ENCODE peak calls at places on chromosome 10, in seven cellular contexts. One of them, this sample, is unnamed. For H3K27me3, the result is how much of the 10 kb centered on the place peaks cover.

GRCh38 chr10:132257271-132257670 is 50.5 kb downstream of the STK32C start:
- DNase-seq in HCT116: no peak
- DNase-seq in astrocyte: peak
- DNase-seq in lower lobe of right lung: no peak
- DNase-seq in fibroblast of lung: peak
- DNase-seq in kidney epithelial cell: no peak
- DNase-seq in BE2C: no peak
- DNase-seq in this sample: peak

GRCh38 chr10:43772191-43772590 is 123.5 kb upstream of the ZNF32 start:
- DNase-seq in astrocyte: peak
- DNase-seq in HCT116: no peak
- DNase-seq in lower lobe of right lung: no peak
- DNase-seq in kidney epithelial cell: no peak
- DNase-seq in fibroblast of lung: no peak
- DNase-seq in BE2C: no peak
- DNase-seq in this sample: no peak

GRCh38 chr10:45058580-45058979 is 57.9 kb downstream of the ZNF22 start:
- DNase-seq in lower lobe of right lung: no peak
- DNase-seq in fibroblast of lung: no peak
- DNase-seq in astrocyte: no peak
- DNase-seq in HCT116: no peak
- DNase-seq in kidney epithelial cell: no peak
- DNase-seq in BE2C: no peak
- DNase-seq in this sample: no peak

GRCh38 chr10:121104476-121105111 is 253.4 kb downstream of the WDR11 start:
- DNase-seq in HCT116: no peak
- DNase-seq in fibroblast of lung: no peak
- DNase-seq in lower lobe of right lung: no peak
- DNase-seq in BE2C: no peak
- DNase-seq in kidney epithelial cell: no peak
- DNase-seq in astrocyte: no peak
- DNase-seq in this sample: no peak

GRCh38 chr10:69089638-69090599 is 2.0 kb downstream of the SRGN start:
- DNase-seq in lower lobe of right lung: no peak
- DNase-seq in fibroblast of lung: peak
- DNase-seq in astrocyte: peak
- DNase-seq in BE2C: no peak
- DNase-seq in HCT116: no peak
- DNase-seq in kidney epithelial cell: no peak
- DNase-seq in this sample: no peak

GRCh38 chr10:108249940-108250339 is 1085.4 kb upstream of the SORCS1 start:
- DNase-seq in kidney epithelial cell: no peak
- DNase-seq in fibroblast of lung: no peak
- DNase-seq in astrocyte: no peak
- DNase-seq in BE2C: no peak
- DNase-seq in HCT116: no peak
- DNase-seq in lower lobe of right lung: no peak
- DNase-seq in this sample: no peak

GRCh38 chr10:117249493-117250093 is 8.7 kb downstream of the SLC18A2 start:
- DNase-seq in lower lobe of right lung: no peak
- DNase-seq in astrocyte: no peak
- DNase-seq in fibroblast of lung: no peak
- DNase-seq in kidney epithelial cell: peak
- DNase-seq in BE2C: no peak
- DNase-seq in HCT116: no peak
- DNase-seq in this sample: no peak

GRCh38 chr10:112959207-112959838 is 9.3 kb downstream of the TCF7L2 start:
- DNase-seq in BE2C: no peak
- DNase-seq in lower lobe of right lung: no peak
- DNase-seq in fibroblast of lung: peak
- DNase-seq in astrocyte: peak
- DNase-seq in kidney epithelial cell: no peak
- DNase-seq in HCT116: peak
- DNase-seq in this sample: no peak

GRCh38 chr10:79410315-79411094 is 34.9 kb downstream of the ZCCHC24 start:
- DNase-seq in BE2C: no peak
- DNase-seq in fibroblast of lung: no peak
- DNase-seq in astrocyte: no peak
- DNase-seq in lower lobe of right lung: peak
- DNase-seq in kidney epithelial cell: no peak
- DNase-seq in HCT116: no peak
- DNase-seq in this sample: no peak

GRCh38 chr10:97280783-97281182 is 11.7 kb downstream of the ARHGAP19 start:
- DNase-seq in kidney epithelial cell: no peak
- DNase-seq in HCT116: no peak
- DNase-seq in fibroblast of lung: no peak
- DNase-seq in lower lobe of right lung: no peak
- DNase-seq in BE2C: no peak
- DNase-seq in astrocyte: no peak
- DNase-seq in this sample: no peak

GRCh38 chr10:84138478-84139125 is 707 bp upstream of the GHITM start:
- DNase-seq in HCT116: no peak
- DNase-seq in fibroblast of lung: no peak
- DNase-seq in astrocyte: no peak
- DNase-seq in kidney epithelial cell: no peak
- DNase-seq in BE2C: no peak
- DNase-seq in lower lobe of right lung: peak
- DNase-seq in this sample: no peak

GRCh38 chr10:1706711-1707110 is 30.6 kb downstream of the ADARB2 start:
- DNase-seq in HCT116: no peak
- DNase-seq in lower lobe of right lung: no peak
- DNase-seq in astrocyte: no peak
- DNase-seq in kidney epithelial cell: no peak
- DNase-seq in fibroblast of lung: no peak
- DNase-seq in BE2C: no peak
- DNase-seq in this sample: no peak

GRCh38 chr10:91944880-91945630 is 21.5 kb downstream of the BTAF1 start:
- DNase-seq in fibroblast of lung: peak
- DNase-seq in HCT116: no peak
- DNase-seq in astrocyte: peak
- DNase-seq in lower lobe of right lung: no peak
- DNase-seq in kidney epithelial cell: no peak
- DNase-seq in BE2C: no peak
- DNase-seq in this sample: no peak

GRCh38 chr10:72274730-72275350 is 1.1 kb downstream of the DDIT4 start:
- DNase-seq in kidney epithelial cell: no peak
- DNase-seq in BE2C: peak
- DNase-seq in HCT116: no peak
- DNase-seq in lower lobe of right lung: peak
- DNase-seq in astrocyte: no peak
- DNase-seq in fibroblast of lung: peak
- DNase-seq in this sample: no peak

GRCh38 chr10:3263747-3264146 is 91.2 kb upstream of the PITRM1 start:
- DNase-seq in HCT116: no peak
- DNase-seq in kidney epithelial cell: no peak
- DNase-seq in astrocyte: no peak
- DNase-seq in lower lobe of right lung: no peak
- DNase-seq in BE2C: no peak
- DNase-seq in fibroblast of lung: no peak
- DNase-seq in this sample: no peak
- TF ChIP-seq CTCF in HCT116: no peak
- TF ChIP-seq CTCF in kidney epithelial cell: no peak
- TF ChIP-seq CTCF in astrocyte: no peak
- TF ChIP-seq CTCF in lower lobe of right lung: peak
- TF ChIP-seq CTCF in BE2C: no peak
- TF ChIP-seq CTCF in fibroblast of lung: no peak
- TF ChIP-seq CTCF in this sample: no peak

GRCh38 chr10:102420443-102420809 is 210 bp upstream of the FBXL15 start:
- DNase-seq in lower lobe of right lung: no peak
- DNase-seq in astrocyte: no peak
- DNase-seq in HCT116: no peak
- DNase-seq in kidney epithelial cell: peak
- DNase-seq in BE2C: no peak
- DNase-seq in fibroblast of lung: no peak
- DNase-seq in this sample: no peak

GRCh38 chr10:102419561-102420442 is 834 bp upstream of the FBXL15 start:
- DNase-seq in fibroblast of lung: no peak
- DNase-seq in BE2C: peak
- DNase-seq in lower lobe of right lung: no peak
- DNase-seq in HCT116: no peak
- DNase-seq in kidney epithelial cell: no peak
- DNase-seq in astrocyte: no peak
- DNase-seq in this sample: no peak

GRCh38 chr10:102416181-102417094 is 2.1 kb downstream of the PSD start:
- DNase-seq in astrocyte: no peak
- DNase-seq in BE2C: no peak
- DNase-seq in lower lobe of right lung: no peak
- DNase-seq in kidney epithelial cell: no peak
- DNase-seq in fibroblast of lung: no peak
- DNase-seq in HCT116: no peak
- DNase-seq in this sample: no peak

GRCh38 chr10:102420810-102421644 is at the start of gene FBXL15:
- DNase-seq in lower lobe of right lung: peak
- DNase-seq in fibroblast of lung: peak
- DNase-seq in astrocyte: peak
- DNase-seq in kidney epithelial cell: peak
- DNase-seq in HCT116: peak
- DNase-seq in BE2C: peak
- DNase-seq in this sample: peak

GRCh38 chr10:102418612-102419560 is at the start of gene PSD:
- DNase-seq in lower lobe of right lung: no peak
- DNase-seq in kidney epithelial cell: no peak
- DNase-seq in BE2C: peak
- DNase-seq in fibroblast of lung: no peak
- DNase-seq in astrocyte: no peak
- DNase-seq in HCT116: no peak
- DNase-seq in this sample: no peak
- H3K4me3 ChIP-seq in lower lobe of right lung: peak
- H3K4me3 ChIP-seq in kidney epithelial cell: peak
- H3K4me3 ChIP-seq in BE2C: peak
- H3K4me3 ChIP-seq in fibroblast of lung: peak
- H3K4me3 ChIP-seq in astrocyte: peak
- H3K4me3 ChIP-seq in HCT116: peak
- H3K4me3 ChIP-seq in this sample: peak

GRCh38 chr10:110641256-110641655 is 2.9 kb upstream of the RBM20 start:
- DNase-seq in lower lobe of right lung: no peak
- DNase-seq in BE2C: peak
- DNase-seq in astrocyte: peak
- DNase-seq in fibroblast of lung: peak
- DNase-seq in HCT116: peak
- DNase-seq in kidney epithelial cell: peak
- DNase-seq in this sample: no peak
- H3K27me3 ChIP-seq in lower lobe of right lung: half or more
- H3K27me3 ChIP-seq in BE2C: under half
- H3K27me3 ChIP-seq in astrocyte: under half
- H3K27me3 ChIP-seq in fibroblast of lung: under half
- H3K27me3 ChIP-seq in HCT116: under half
- H3K27me3 ChIP-seq in kidney epithelial cell: under half
- H3K27me3 ChIP-seq in this sample: under half

GRCh38 chr10:99535764-99536399 is 3.1 kb downstream of the NKX2-3 start:
- DNase-seq in astrocyte: no peak
- DNase-seq in HCT116: no peak
- DNase-seq in fibroblast of lung: no peak
- DNase-seq in kidney epithelial cell: no peak
- DNase-seq in BE2C: no peak
- DNase-seq in lower lobe of right lung: no peak
- DNase-seq in this sample: no peak

GRCh38 chr10:99538287-99538917 is 5.7 kb downstream of the NKX2-3 start:
- DNase-seq in kidney epithelial cell: no peak
- DNase-seq in lower lobe of right lung: no peak
- DNase-seq in HCT116: no peak
- DNase-seq in BE2C: no peak
- DNase-seq in astrocyte: no peak
- DNase-seq in fibroblast of lung: no peak
- DNase-seq in this sample: no peak

GRCh38 chr10:99534939-99535763 is 2.4 kb downstream of the NKX2-3 start:
- DNase-seq in astrocyte: no peak
- DNase-seq in fibroblast of lung: no peak
- DNase-seq in HCT116: no peak
- DNase-seq in lower lobe of right lung: no peak
- DNase-seq in kidney epithelial cell: no peak
- DNase-seq in BE2C: peak
- DNase-seq in this sample: no peak

GRCh38 chr10:99537381-99538286 is 4.9 kb downstream of the NKX2-3 start:
- DNase-seq in BE2C: no peak
- DNase-seq in HCT116: no peak
- DNase-seq in lower lobe of right lung: no peak
- DNase-seq in kidney epithelial cell: no peak
- DNase-seq in fibroblast of lung: no peak
- DNase-seq in astrocyte: no peak
- DNase-seq in this sample: no peak

DNA sequence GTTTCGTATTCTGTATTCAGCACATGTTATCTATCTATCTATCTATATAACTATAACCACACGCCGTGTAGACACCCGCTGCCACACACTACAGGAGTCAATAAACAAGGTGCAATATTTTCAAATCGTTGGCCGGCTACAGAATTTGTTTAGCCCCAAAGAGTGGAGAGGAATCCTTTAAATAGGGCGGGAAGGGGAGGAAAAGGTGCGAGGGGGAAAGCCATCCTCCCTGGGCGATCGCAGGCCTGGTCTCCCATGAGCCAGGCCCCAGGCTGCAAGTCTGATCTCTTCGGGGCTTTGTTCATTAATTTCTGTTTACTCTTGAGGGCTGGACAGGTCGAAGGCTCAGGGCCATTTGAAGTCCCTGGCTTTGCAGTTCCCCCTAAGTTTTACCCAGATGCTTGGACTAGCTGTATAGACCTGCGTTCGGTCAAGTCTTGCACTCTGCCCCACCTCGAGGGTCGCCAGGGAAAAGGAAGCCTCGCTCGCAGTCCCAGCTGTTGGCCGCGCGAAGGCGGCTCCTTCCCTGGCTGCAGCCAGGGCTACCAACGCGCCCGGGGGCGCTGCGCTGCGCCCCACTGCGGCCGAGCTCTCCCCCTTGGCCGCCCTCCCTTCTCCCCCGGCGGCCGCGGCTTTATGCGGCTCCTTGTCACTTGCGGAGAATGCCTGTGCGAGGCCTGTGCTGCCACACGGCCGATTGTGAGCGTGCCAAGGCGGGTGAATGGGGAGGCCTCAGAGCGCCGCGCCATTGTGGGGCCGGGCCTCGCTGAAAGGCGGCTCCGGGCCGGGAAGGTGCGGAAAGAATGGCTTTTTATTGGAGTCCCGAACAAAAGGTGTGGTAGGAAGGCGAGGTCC is 3.9 kb downstream of the NKX2-3 start:
- DNase-seq in HCT116: no peak
- DNase-seq in lower lobe of right lung: no peak
- DNase-seq in fibroblast of lung: no peak
- DNase-seq in kidney epithelial cell: no peak
- DNase-seq in BE2C: no peak
- DNase-seq in astrocyte: no peak
- DNase-seq in this sample: no peak
- TF ChIP-seq CTCF in HCT116: no peak
- TF ChIP-seq CTCF in lower lobe of right lung: no peak
- TF ChIP-seq CTCF in fibroblast of lung: no peak
- TF ChIP-seq CTCF in kidney epithelial cell: no peak
- TF ChIP-seq CTCF in BE2C: no peak
- TF ChIP-seq CTCF in astrocyte: no peak
- TF ChIP-seq CTCF in this sample: no peak